ENCODE peak calls at places on chromosomes 2 and 18, in eight cellular contexts. One of them, this sample, is unnamed. For H3K36me3, the result is how much of the 10 kb centered on the place peaks cover.

GRCh38 chr2:164655336-164655735 is 34.1 kb upstream of the GRB14 start:
- DNase-seq in heart right ventricle: no peak
- DNase-seq in GM23248: peak
- DNase-seq in ovary: no peak
- DNase-seq in tibial nerve: no peak
- DNase-seq in pancreas: no peak
- DNase-seq in Peyer's patch: no peak
- DNase-seq in neural progenitor cell: no peak
- DNase-seq in this sample: no peak

GRCh38 chr2:225122582-225123486 is 80.6 kb upstream of the DOCK10 start:
- DNase-seq in heart right ventricle: no peak
- DNase-seq in GM23248: peak
- DNase-seq in ovary: no peak
- DNase-seq in tibial nerve: peak
- DNase-seq in pancreas: no peak
- DNase-seq in Peyer's patch: no peak
- DNase-seq in neural progenitor cell: peak
- DNase-seq in this sample: no peak

GRCh38 chr2:11411768-11412448 is 54.1 kb downstream of the E2F6 start:
- DNase-seq in heart right ventricle: no peak
- DNase-seq in GM23248: peak
- DNase-seq in ovary: peak
- DNase-seq in tibial nerve: peak
- DNase-seq in pancreas: peak
- DNase-seq in Peyer's patch: no peak
- DNase-seq in neural progenitor cell: peak
- DNase-seq in this sample: peak

GRCh38 chr2:47747878-47748277 is 35.1 kb upstream of the MSH6 start:
- DNase-seq in heart right ventricle: no peak
- DNase-seq in GM23248: no peak
- DNase-seq in ovary: no peak
- DNase-seq in tibial nerve: no peak
- DNase-seq in pancreas: no peak
- DNase-seq in Peyer's patch: no peak
- DNase-seq in neural progenitor cell: no peak
- DNase-seq in this sample: no peak

GRCh38 chr2:226256709-226257401 is 542.8 kb downstream of the IRS1 start:
- DNase-seq in heart right ventricle: no peak
- DNase-seq in GM23248: peak
- DNase-seq in ovary: no peak
- DNase-seq in tibial nerve: no peak
- DNase-seq in pancreas: no peak
- DNase-seq in Peyer's patch: no peak
- DNase-seq in neural progenitor cell: no peak
- DNase-seq in this sample: no peak

GRCh38 chr2:106638043-106638442 is 150.9 kb downstream of the CD8B2 start:
- DNase-seq in heart right ventricle: no peak
- DNase-seq in GM23248: peak
- DNase-seq in ovary: no peak
- DNase-seq in tibial nerve: no peak
- DNase-seq in pancreas: no peak
- DNase-seq in Peyer's patch: no peak
- DNase-seq in neural progenitor cell: peak
- DNase-seq in this sample: no peak

GRCh38 chr2:235752875-235753274 is 259.0 kb downstream of the AGAP1 start:
- DNase-seq in heart right ventricle: no peak
- DNase-seq in GM23248: no peak
- DNase-seq in ovary: no peak
- DNase-seq in tibial nerve: no peak
- DNase-seq in pancreas: no peak
- DNase-seq in Peyer's patch: no peak
- DNase-seq in neural progenitor cell: no peak
- DNase-seq in this sample: no peak

GRCh38 chr18:28711096-28711495 is 534.2 kb upstream of the CDH2 start:
- DNase-seq in heart right ventricle: no peak
- DNase-seq in GM23248: no peak
- DNase-seq in ovary: no peak
- DNase-seq in tibial nerve: no peak
- DNase-seq in pancreas: no peak
- DNase-seq in Peyer's patch: no peak
- DNase-seq in neural progenitor cell: no peak
- DNase-seq in this sample: no peak

GRCh38 chr2:171237754-171238505 is 77.2 kb upstream of the TLK1 start:
- DNase-seq in heart right ventricle: no peak
- DNase-seq in GM23248: no peak
- DNase-seq in ovary: no peak
- DNase-seq in tibial nerve: no peak
- DNase-seq in pancreas: no peak
- DNase-seq in Peyer's patch: no peak
- DNase-seq in neural progenitor cell: no peak
- DNase-seq in this sample: no peak

GRCh38 chr2:194550702-194551101 is 1106.3 kb upstream of the SLC39A10 start:
- DNase-seq in heart right ventricle: no peak
- DNase-seq in GM23248: no peak
- DNase-seq in ovary: no peak
- DNase-seq in tibial nerve: no peak
- DNase-seq in pancreas: no peak
- DNase-seq in Peyer's patch: no peak
- DNase-seq in neural progenitor cell: no peak
- DNase-seq in this sample: no peak

GRCh38 chr2:10402652-10403215 is 45.4 kb downstream of the ODC1 start:
- DNase-seq in heart right ventricle: no peak
- DNase-seq in GM23248: peak
- DNase-seq in ovary: no peak
- DNase-seq in tibial nerve: no peak
- DNase-seq in pancreas: no peak
- DNase-seq in Peyer's patch: no peak
- DNase-seq in neural progenitor cell: no peak
- DNase-seq in this sample: no peak

GRCh38 chr18:63152791-63153190 is 166.8 kb downstream of the BCL2 start:
- DNase-seq in heart right ventricle: no peak
- DNase-seq in GM23248: no peak
- DNase-seq in ovary: no peak
- DNase-seq in tibial nerve: no peak
- DNase-seq in pancreas: no peak
- DNase-seq in Peyer's patch: no peak
- DNase-seq in neural progenitor cell: no peak
- DNase-seq in this sample: no peak

GRCh38 chr2:158742536-158742935 is 52.6 kb upstream of the DAPL1 start:
- DNase-seq in heart right ventricle: no peak
- DNase-seq in GM23248: no peak
- DNase-seq in ovary: no peak
- DNase-seq in tibial nerve: no peak
- DNase-seq in pancreas: no peak
- DNase-seq in Peyer's patch: no peak
- DNase-seq in neural progenitor cell: peak
- DNase-seq in this sample: no peak

DNA sequence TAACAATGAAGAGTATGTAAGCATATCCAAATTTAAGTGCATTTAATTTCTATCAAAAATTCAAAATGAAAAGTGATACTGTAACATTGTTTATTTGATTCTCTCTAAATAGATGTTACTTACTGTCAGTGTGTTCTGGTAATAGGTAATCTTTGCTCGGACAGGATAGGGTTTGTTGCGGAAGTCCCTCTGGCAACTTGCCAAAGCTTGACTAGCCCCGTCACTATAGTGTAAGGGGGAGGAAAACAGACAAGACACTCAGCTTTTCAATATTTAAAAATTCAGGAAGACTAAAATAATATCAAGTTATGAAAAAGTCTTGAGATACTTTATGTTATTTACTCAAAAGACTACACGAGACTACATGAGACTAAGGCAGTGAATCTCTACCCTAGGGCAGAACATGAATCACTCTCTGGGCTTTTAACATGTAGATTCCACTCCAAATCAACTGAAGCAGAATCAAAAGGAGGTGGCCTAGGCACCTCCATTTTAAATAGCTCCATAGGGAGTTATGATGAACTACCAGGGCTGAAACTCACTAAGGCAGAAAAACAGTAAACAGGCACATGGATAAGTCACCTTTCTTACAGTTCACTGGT is 5.9 kb downstream of the LMAN1 start:
- DNase-seq in heart right ventricle: no peak
- DNase-seq in GM23248: peak
- DNase-seq in ovary: no peak
- DNase-seq in tibial nerve: no peak
- DNase-seq in pancreas: no peak
- DNase-seq in Peyer's patch: no peak
- DNase-seq in neural progenitor cell: no peak
- DNase-seq in this sample: no peak
- H3K36me3 ChIP-seq in heart right ventricle: half or more
- H3K36me3 ChIP-seq in GM23248: half or more
- H3K36me3 ChIP-seq in ovary: under half
- H3K36me3 ChIP-seq in tibial nerve: under half
- H3K36me3 ChIP-seq in pancreas: under half
- H3K36me3 ChIP-seq in Peyer's patch: under half
- H3K36me3 ChIP-seq in neural progenitor cell: half or more
- H3K36me3 ChIP-seq in this sample: half or more

GRCh38 chr18:20988726-20989125 is 122.9 kb downstream of the ROCK1 start:
- DNase-seq in heart right ventricle: no peak
- DNase-seq in GM23248: no peak
- DNase-seq in ovary: no peak
- DNase-seq in tibial nerve: no peak
- DNase-seq in pancreas: no peak
- DNase-seq in Peyer's patch: no peak
- DNase-seq in neural progenitor cell: no peak
- DNase-seq in this sample: no peak
- H3K36me3 ChIP-seq in heart right ventricle: half or more
- H3K36me3 ChIP-seq in GM23248: under half
- H3K36me3 ChIP-seq in ovary: under half
- H3K36me3 ChIP-seq in tibial nerve: under half
- H3K36me3 ChIP-seq in pancreas: under half
- H3K36me3 ChIP-seq in Peyer's patch: under half
- H3K36me3 ChIP-seq in neural progenitor cell: under half
- H3K36me3 ChIP-seq in this sample: half or more

GRCh38 chr2:105383456-105383855 is 15.4 kb downstream of the FHL2 start:
- DNase-seq in heart right ventricle: no peak
- DNase-seq in GM23248: no peak
- DNase-seq in ovary: no peak
- DNase-seq in tibial nerve: no peak
- DNase-seq in pancreas: no peak
- DNase-seq in Peyer's patch: no peak
- DNase-seq in neural progenitor cell: no peak
- DNase-seq in this sample: no peak

GRCh38 chr2:105384216-105384615 is 14.6 kb downstream of the FHL2 start:
- DNase-seq in heart right ventricle: no peak
- DNase-seq in GM23248: no peak
- DNase-seq in ovary: no peak
- DNase-seq in tibial nerve: no peak
- DNase-seq in pancreas: no peak
- DNase-seq in Peyer's patch: no peak
- DNase-seq in neural progenitor cell: no peak
- DNase-seq in this sample: peak

GRCh38 chr2:105387225-105387624 is 11.6 kb downstream of the FHL2 start:
- DNase-seq in heart right ventricle: no peak
- DNase-seq in GM23248: peak
- DNase-seq in ovary: no peak
- DNase-seq in tibial nerve: no peak
- DNase-seq in pancreas: no peak
- DNase-seq in Peyer's patch: no peak
- DNase-seq in neural progenitor cell: no peak
- DNase-seq in this sample: no peak

GRCh38 chr2:105385703-105386540 is 12.9 kb downstream of the FHL2 start:
- DNase-seq in heart right ventricle: no peak
- DNase-seq in GM23248: no peak
- DNase-seq in ovary: no peak
- DNase-seq in tibial nerve: no peak
- DNase-seq in pancreas: no peak
- DNase-seq in Peyer's patch: no peak
- DNase-seq in neural progenitor cell: no peak
- DNase-seq in this sample: peak

DNA sequence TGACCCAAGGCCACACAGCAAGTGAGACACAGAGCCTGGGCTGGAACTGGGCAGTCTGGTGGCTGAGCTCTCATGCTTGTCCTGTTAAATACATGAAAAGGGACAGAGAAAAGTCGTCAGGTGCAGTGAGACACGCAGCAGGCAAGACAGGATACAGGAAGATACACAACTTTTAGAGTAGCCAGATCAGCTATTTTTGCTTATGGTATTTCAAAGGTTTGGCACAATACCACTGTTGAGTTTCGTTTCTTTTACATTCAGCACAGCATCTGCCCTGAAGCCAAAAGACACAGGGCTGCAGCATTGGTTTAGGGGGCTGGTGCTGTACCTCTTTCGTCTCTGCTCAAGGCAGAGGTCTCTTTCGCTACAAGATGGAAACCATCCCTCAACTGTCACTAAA is 14.0 kb downstream of the FHL2 start:
- DNase-seq in heart right ventricle: no peak
- DNase-seq in GM23248: no peak
- DNase-seq in ovary: no peak
- DNase-seq in tibial nerve: no peak
- DNase-seq in pancreas: no peak
- DNase-seq in Peyer's patch: no peak
- DNase-seq in neural progenitor cell: no peak
- DNase-seq in this sample: peak
- H3K36me3 ChIP-seq in heart right ventricle: half or more
- H3K36me3 ChIP-seq in GM23248: half or more
- H3K36me3 ChIP-seq in ovary: under half
- H3K36me3 ChIP-seq in tibial nerve: under half
- H3K36me3 ChIP-seq in pancreas: under half
- H3K36me3 ChIP-seq in Peyer's patch: under half
- H3K36me3 ChIP-seq in neural progenitor cell: under half
- H3K36me3 ChIP-seq in this sample: under half

GRCh38 chr18:68699043-68699442 is 15.9 kb downstream of the TMX3 start:
- DNase-seq in heart right ventricle: no peak
- DNase-seq in GM23248: peak
- DNase-seq in ovary: no peak
- DNase-seq in tibial nerve: no peak
- DNase-seq in pancreas: no peak
- DNase-seq in Peyer's patch: no peak
- DNase-seq in neural progenitor cell: no peak
- DNase-seq in this sample: no peak

GRCh38 chr18:68705119-68705518 is 9.8 kb downstream of the TMX3 start:
- DNase-seq in heart right ventricle: no peak
- DNase-seq in GM23248: no peak
- DNase-seq in ovary: no peak
- DNase-seq in tibial nerve: no peak
- DNase-seq in pancreas: no peak
- DNase-seq in Peyer's patch: no peak
- DNase-seq in neural progenitor cell: no peak
- DNase-seq in this sample: no peak

GRCh38 chr18:68701353-68701752 is 13.6 kb downstream of the TMX3 start:
- DNase-seq in heart right ventricle: no peak
- DNase-seq in GM23248: no peak
- DNase-seq in ovary: no peak
- DNase-seq in tibial nerve: no peak
- DNase-seq in pancreas: no peak
- DNase-seq in Peyer's patch: no peak
- DNase-seq in neural progenitor cell: no peak
- DNase-seq in this sample: no peak

DNA sequence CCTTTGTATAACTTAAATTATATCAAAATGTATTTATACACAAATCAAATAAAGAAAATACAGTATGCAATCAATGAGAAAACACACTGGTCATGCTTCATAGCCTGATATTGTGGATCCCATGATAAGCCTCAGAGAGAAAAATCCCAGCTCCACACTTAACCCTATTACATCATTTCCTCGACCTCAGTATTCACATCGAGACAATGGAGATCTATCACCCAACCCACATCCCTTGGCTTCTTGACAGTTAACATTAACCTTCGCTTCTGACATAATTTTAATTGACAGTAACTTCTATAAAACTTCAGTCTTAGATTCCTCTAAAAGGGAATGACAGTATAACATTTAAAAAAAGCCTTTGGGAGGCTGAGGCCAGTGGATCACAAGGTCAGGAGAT is 11.6 kb downstream of the TMX3 start:
- DNase-seq in heart right ventricle: no peak
- DNase-seq in GM23248: no peak
- DNase-seq in ovary: no peak
- DNase-seq in tibial nerve: no peak
- DNase-seq in pancreas: no peak
- DNase-seq in Peyer's patch: no peak
- DNase-seq in neural progenitor cell: no peak
- DNase-seq in this sample: no peak
- H3K36me3 ChIP-seq in heart right ventricle: half or more
- H3K36me3 ChIP-seq in GM23248: under half
- H3K36me3 ChIP-seq in ovary: under half
- H3K36me3 ChIP-seq in tibial nerve: under half
- H3K36me3 ChIP-seq in pancreas: under half
- H3K36me3 ChIP-seq in Peyer's patch: under half
- H3K36me3 ChIP-seq in neural progenitor cell: under half
- H3K36me3 ChIP-seq in this sample: half or more

This sample was measured in heart left ventricle.